ENCODE peak calls at places on chromosomes 2 and 18, in six cellular contexts. A is body of pancreas, W is left ventricle myocardium inferior, C is H9, E is neuronal stem cell, X is endodermal cell. H is an unnamed sample.

GRCh38 chr2:179562330-179562885 is 297.8 kb upstream of the SESTD1 start:
- DNase-seq in E (no peak), A (no peak), W (no peak), C (no peak), X (no peak), H (no peak)

GRCh38 chr18:31490387-31490786 is 7.6 kb upstream of the DSG2 start:
- DNase-seq in W (no peak), A (no peak), E (no peak), X (no peak), C (no peak), H (no peak)

GRCh38 chr2:43455735-43456642 is 139.8 kb downstream of the THADA start:
- DNase-seq in C (no peak), X (no peak), E (no peak), W (no peak), A (no peak), H (no peak)

GRCh38 chr2:178008636-178009289 is 63.8 kb downstream of the PDE11A start:
- DNase-seq in E (no peak), C (no peak), W (peak; percentile 27), X (no peak), A (peak; percentile 24), H (no peak)

GRCh38 chr2:105114551-105114950 is 76.7 kb downstream of the MRPS9 start:
- DNase-seq in C (no peak), E (peak; percentile 45), W (no peak), A (no peak), X (peak; percentile 35), H (no peak)

GRCh38 chr2:48131503-48132293 is 225.4 kb upstream of the FBXO11 start:
- DNase-seq in C (no peak), X (no peak), E (no peak), W (no peak), A (no peak), H (no peak)

GRCh38 chr2:132521321-132521720 is 104.7 kb downstream of the GPR39 start:
- DNase-seq in X (no peak), W (no peak), E (no peak), C (no peak), A (no peak), H (no peak)

GRCh38 chr2:88735853-88736252 is 44.4 kb downstream of the RPIA start:
- DNase-seq in X (no peak), A (no peak), C (no peak), W (no peak), E (no peak), H (no peak)

GRCh38 chr2:46521215-46521683 is 41.9 kb downstream of the TMEM247 start:
- DNase-seq in W (peak; percentile 77), A (peak; percentile 22), E (no peak), X (no peak), C (no peak), H (peak; percentile 93)

GRCh38 chr2:17762457-17762856 is 8.5 kb downstream of the GEN1 start:
- DNase-seq in W (no peak), C (no peak), E (no peak), A (no peak), X (no peak), H (no peak)

GRCh38 chr2:181008418-181008817 is 28.0 kb downstream of the UBE2E3 start:
- DNase-seq in X (no peak), C (no peak), E (no peak), A (no peak), W (no peak), H (no peak)

GRCh38 chr2:23425338-23425871 is 40.4 kb downstream of the KLHL29 start:
- DNase-seq in W (no peak), C (peak; percentile 42), E (no peak), A (no peak), X (peak; percentile 65), H (no peak)

GRCh38 chr2:138752231-138752956 is 27.8 kb downstream of the NXPH2 start:
- DNase-seq in X (no peak), C (no peak), E (no peak), A (no peak), W (no peak), H (peak; percentile 39)

GRCh38 chr2:161766334-161766733 is 142.1 kb downstream of the SLC4A10 start:
- DNase-seq in E (no peak), X (no peak), W (no peak), A (no peak), C (no peak), H (no peak)

GRCh38 chr2:145501920-145502319 is 982.0 kb upstream of the ZEB2 start:
- DNase-seq in X (no peak), C (no peak), A (no peak), W (no peak), E (no peak), H (no peak)

GRCh38 chr2:148042219-148042618 is 21.3 kb downstream of the MBD5 start:
- DNase-seq in E (no peak), X (no peak), W (no peak), A (no peak), C (no peak), H (no peak)

GRCh38 chr18:12038661-12039417 is 54.8 kb upstream of the ANKRD62 start:
- DNase-seq in X (peak; percentile 95), A (peak; percentile 86), E (peak; percentile 77), W (peak; percentile 86), C (peak; percentile 87), H (peak; percentile 94)

GRCh38 chr2:60219536-60219935 is 333.9 kb downstream of the BCL11A start:
- DNase-seq in E (no peak), C (no peak), A (no peak), X (no peak), W (no peak), H (no peak)

GRCh38 chr18:48896875-48897511 is 53.8 kb downstream of the SMAD7 start:
- DNase-seq in W (peak; percentile 58), E (no peak), X (peak; percentile 91), C (peak; percentile 86), A (no peak), H (no peak)

GRCh38 chr2:158391876-158392275 is 64.7 kb downstream of the CCDC148 start:
- DNase-seq in W (no peak), X (no peak), E (no peak), A (no peak), C (no peak), H (no peak)

GRCh38 chr2:2014251-2014761 is 270.0 kb upstream of the PXDN start:
- DNase-seq in E (peak; percentile 62), W (peak; percentile 44), C (no peak), X (peak; percentile 46), A (no peak), H (no peak)
- H3K27ac ChIP-seq in E (peak overlapping the region; percentile 47), W (peak overlapping the region; percentile 67), C (no peak overlapping the region), X (no peak overlapping the region), A (no peak overlapping the region), H (no peak overlapping the region)

DNA sequence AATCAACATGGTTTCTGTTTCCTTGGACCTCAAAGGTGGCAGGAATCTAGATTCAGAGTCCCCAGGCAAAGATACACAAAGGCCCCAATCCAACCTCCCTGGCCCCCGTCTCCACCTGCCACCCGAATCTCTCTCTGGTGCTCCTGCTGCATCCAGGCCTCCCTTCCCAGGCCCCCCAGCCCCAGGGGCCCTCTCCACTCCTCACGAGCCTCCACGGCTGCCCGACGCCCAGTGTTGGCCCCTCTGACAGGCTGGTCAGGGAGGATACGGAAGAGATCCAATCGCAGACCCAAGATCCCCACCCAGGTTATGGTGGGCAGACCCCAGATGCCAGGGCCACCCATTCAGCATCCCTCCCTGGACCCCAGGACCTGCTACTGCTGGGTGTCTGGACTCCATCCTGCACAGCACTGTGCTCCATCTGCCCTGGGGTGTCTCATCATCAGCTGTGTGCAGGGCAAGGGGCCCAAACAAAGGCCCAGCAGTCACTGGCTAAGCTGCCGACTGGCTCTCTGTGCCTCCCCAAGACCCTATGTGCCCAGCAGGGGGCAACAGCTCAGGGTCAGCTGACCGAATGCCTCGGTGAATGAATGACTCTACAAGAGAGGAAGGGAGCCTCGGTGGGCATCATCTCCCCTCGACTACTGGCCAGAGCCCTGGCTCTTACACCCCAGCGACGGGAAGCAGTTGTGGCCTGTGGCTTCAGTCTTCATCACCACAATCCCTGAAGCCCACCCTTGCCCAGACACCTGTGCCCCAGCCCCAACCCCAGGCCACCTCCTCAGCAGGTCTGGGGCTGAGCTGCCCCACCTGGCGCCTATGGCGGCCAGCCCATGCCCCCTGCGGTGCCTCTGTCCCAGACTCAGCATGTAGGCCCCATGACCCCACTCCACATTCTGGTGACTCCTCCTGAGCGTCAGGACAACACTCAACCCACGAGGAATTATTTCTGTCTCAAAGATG is 2.0 kb upstream of the GPR17 start:
- DNase-seq in X (no peak), W (no peak), A (no peak), C (no peak), E (no peak), H (no peak)
- H3K27ac ChIP-seq in X (peak overlapping the region; percentile 60), W (peak overlapping the region; percentile 94), A (no peak overlapping the region), C (no peak overlapping the region), E (no peak overlapping the region), H (peak overlapping the region; percentile 81)

DNA sequence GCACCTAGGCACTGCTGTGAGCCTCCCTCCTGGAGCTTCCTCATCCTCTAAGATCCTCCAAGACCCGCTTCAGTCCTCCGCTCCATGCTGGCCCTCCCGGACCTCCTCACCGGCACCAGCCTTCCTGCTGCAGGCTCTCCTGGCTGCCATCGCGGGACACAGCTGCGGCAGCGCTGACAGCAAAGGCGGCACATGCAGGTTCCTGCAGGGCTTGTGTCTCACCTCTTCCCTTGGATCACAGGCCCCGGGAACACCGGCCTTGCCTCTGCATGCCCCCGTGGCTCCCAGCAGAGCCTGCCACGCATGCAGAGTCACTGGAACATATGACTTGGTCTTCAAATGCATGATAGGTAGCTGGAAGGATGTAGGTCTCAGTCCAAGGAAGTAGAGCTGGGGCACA is 67.2 kb downstream of the PTGR3 start:
- DNase-seq in W (no peak), A (no peak), X (peak; percentile 24), C (no peak), E (no peak), H (peak; percentile 82)
- H3K27ac ChIP-seq in W (no peak overlapping the region), A (no peak overlapping the region), X (no peak overlapping the region), C (no peak overlapping the region), E (no peak overlapping the region), H (no peak overlapping the region)

GRCh38 chr2:217735899-217736298 is 266.9 kb downstream of the TNS1 start:
- DNase-seq in A (no peak), W (no peak), X (no peak), C (no peak), E (no peak), H (no peak)
- H3K27ac ChIP-seq in A (no peak overlapping the region), W (no peak overlapping the region), X (no peak overlapping the region), C (no peak overlapping the region), E (no peak overlapping the region), H (no peak overlapping the region)

GRCh38 chr2:33241072-33241471 is 235.4 kb upstream of the RASGRP3 start:
- DNase-seq in X (no peak), W (no peak), A (no peak), E (no peak), C (no peak), H (no peak)
- H3K27ac ChIP-seq in X (no peak overlapping the region), W (no peak overlapping the region), A (no peak overlapping the region), E (no peak overlapping the region), C (no peak overlapping the region), H (no peak overlapping the region)

GRCh38 chr2:68952887-68953521 is at the start of gene GKN2:
- DNase-seq in A (no peak), W (no peak), E (no peak), C (no peak), X (no peak), H (no peak)
- H3K27ac ChIP-seq in A (no peak within 1 kb of the TSS), W (no peak within 1 kb of the TSS), E (no peak within 1 kb of the TSS), C (no peak within 1 kb of the TSS), X (no peak within 1 kb of the TSS), H (no peak within 1 kb of the TSS)